ENCODE peak calls at places on chromosomes 7 and 10, in nine cellular contexts. L is hypothalamus; K is HS-27A; G is activated effector memory CD4-positive, alpha-beta T cell treated with Interleukin-2 at 50 U/mL for 16 hours; Q is tibial artery; X is mesendoderm; H is substantia nigra; B is NCI-H1436; N is GM23248. M is an unnamed sample.

GRCh38 chr10:52818019-52818418 is 45.4 kb upstream of the MBL2 start:
- DNase-seq in L (no peak), K (no peak), G (no peak), Q (no peak), X (peak), H (no peak), B (peak), N (peak), M (no peak)

GRCh38 chr10:35852721-35853120 is 210.6 kb upstream of the FZD8 start:
- DNase-seq in L (no peak), K (no peak), G (no peak), Q (no peak), X (no peak), H (no peak), B (no peak), N (no peak), M (no peak)

GRCh38 chr10:14190702-14191101 is 140.0 kb downstream of the FRMD4A start:
- DNase-seq in L (no peak), K (no peak), G (no peak), Q (no peak), X (peak), H (no peak), B (no peak), N (no peak), M (no peak)

GRCh38 chr10:48463318-48464003 is 141.4 kb downstream of the ARHGAP22 start:
- DNase-seq in L (no peak), K (no peak), G (no peak), Q (no peak), X (peak), H (no peak), B (no peak), N (peak), M (peak)

GRCh38 chr10:69576334-69577011 is 3.3 kb upstream of the NEUROG3 start:
- DNase-seq in L (no peak), K (no peak), G (no peak), Q (no peak), X (no peak), H (no peak), B (no peak), N (peak), M (no peak)

GRCh38 chr10:16545126-16545736 is 23.6 kb upstream of the C1QL3 start:
- DNase-seq in L (no peak), K (no peak), G (no peak), Q (no peak), X (peak), H (no peak), B (no peak), N (peak), M (peak)

GRCh38 chr10:58516118-58516517 is 3.4 kb downstream of the BICC1 start:
- DNase-seq in L (no peak), K (no peak), G (no peak), Q (no peak), X (no peak), H (no peak), B (no peak), N (no peak), M (no peak)

GRCh38 chr7:74173074-74173473 is 1.1 kb upstream of the EIF4H start:
- DNase-seq in L (no peak), K (no peak), G (no peak), Q (no peak), X (no peak), H (no peak), B (no peak), N (no peak), M (no peak)

GRCh38 chr10:48742891-48743845 is 58.5 kb downstream of the WDFY4 start:
- DNase-seq in L (no peak), K (no peak), G (no peak), Q (no peak), X (peak), H (no peak), B (no peak), N (no peak), M (no peak)

GRCh38 chr7:1383398-1384112 is 75.7 kb downstream of the MICALL2 start:
- DNase-seq in L (no peak), K (no peak), G (no peak), Q (no peak), X (no peak), H (no peak), B (no peak), N (no peak), M (no peak)

GRCh38 chr10:110273474-110273873 is 31.2 kb downstream of the SMNDC1 start:
- DNase-seq in L (no peak), K (no peak), G (no peak), Q (peak), X (no peak), H (no peak), B (no peak), N (peak), M (peak)

GRCh38 chr7:132121987-132122386 is 454.3 kb downstream of the PLXNA4 start:
- DNase-seq in L (no peak), K (no peak), G (no peak), Q (no peak), X (peak), H (no peak), B (no peak), N (no peak), M (no peak)

GRCh38 chr10:86443936-86444335 is 77.3 kb upstream of the GRID1 start:
- DNase-seq in L (no peak), K (no peak), G (no peak), Q (no peak), X (no peak), H (no peak), B (no peak), N (peak), M (no peak)

GRCh38 chr10:22714524-22715289 is at the start of gene PIP4K2A:
- DNase-seq in L (no peak), K (no peak), G (peak), Q (peak), X (peak), H (peak), B (peak), N (peak), M (peak)

GRCh38 chr10:71255817-71256660 is 43.7 kb downstream of the UNC5B start:
- DNase-seq in L (no peak), K (no peak), G (no peak), Q (peak), X (no peak), H (no peak), B (peak), N (peak), M (peak)

GRCh38 chr10:56823849-56824248 is 462.8 kb upstream of the ZWINT start:
- DNase-seq in L (no peak), K (no peak), G (no peak), Q (no peak), X (peak), H (no peak), B (no peak), N (peak), M (no peak)

M was measured in AG08396.